ENCODE peak calls at places on chromosomes 12 and 14, in eight cellular contexts. I is CD8-positive, alpha-beta memory T cell; G is NCI-H1417; U is SW 1271; M is ureter; P is OCI-LY7; V is CD4-positive, CD25-positive, alpha-beta regulatory T cell; B is HCT116. K is an unnamed sample.

GRCh38 chr14:104084251-104085002 is 1.1 kb upstream of the ASPG start:
- DNase-seq in I (no peak), G (no peak), U (no peak), M (no peak), P (no peak), V (no peak), B (no peak), K (no peak)

GRCh38 chr12:131101006-131101405 is 147.3 kb downstream of the ADGRD1 start:
- DNase-seq in I (no peak), G (no peak), U (no peak), M (peak), P (no peak), V (no peak), B (no peak), K (no peak)

GRCh38 chr12:109760031-109760929 is 46.7 kb downstream of the FAM222A start:
- DNase-seq in I (no peak), G (no peak), U (no peak), M (no peak), P (no peak), V (no peak), B (no peak), K (peak)

GRCh38 chr14:77302926-77303325 is 17.8 kb downstream of the POMT2 start:
- DNase-seq in I (no peak), G (no peak), U (no peak), M (no peak), P (no peak), V (no peak), B (peak), K (peak)

GRCh38 chr12:93237235-93237915 is 140.3 kb upstream of the NUDT4 start:
- DNase-seq in I (no peak), G (no peak), U (no peak), M (no peak), P (no peak), V (no peak), B (no peak), K (no peak)

GRCh38 chr12:27996761-27997160 is 24.2 kb upstream of the PTHLH start:
- DNase-seq in I (no peak), G (no peak), U (no peak), M (no peak), P (no peak), V (no peak), B (no peak), K (no peak)

GRCh38 chr14:95701846-95702221 is 12.1 kb downstream of the TCL1A start:
- DNase-seq in I (no peak), G (no peak), U (no peak), M (no peak), P (no peak), V (no peak), B (no peak), K (no peak)

GRCh38 chr14:104385189-104386135 is 194.1 kb upstream of the C14orf180 start:
- DNase-seq in I (no peak), G (no peak), U (no peak), M (no peak), P (no peak), V (no peak), B (no peak), K (no peak)

GRCh38 chr12:22755629-22756028 is 130.7 kb downstream of the ETNK1 start:
- DNase-seq in I (no peak), G (no peak), U (no peak), M (no peak), P (no peak), V (no peak), B (no peak), K (no peak)

GRCh38 chr12:98744692-98745091 is 99.6 kb downstream of the APAF1 start:
- DNase-seq in I (no peak), G (no peak), U (no peak), M (no peak), P (no peak), V (peak), B (no peak), K (no peak)

GRCh38 chr12:121371404-121371803 is 19.2 kb upstream of the ANAPC5 start:
- DNase-seq in I (no peak), G (no peak), U (no peak), M (no peak), P (no peak), V (no peak), B (no peak), K (no peak)

GRCh38 chr12:71439613-71440392 is at the start of gene LGR5:
- DNase-seq in I (no peak), G (peak), U (no peak), M (no peak), P (no peak), V (no peak), B (no peak), K (peak)

GRCh38 chr14:102479777-102480176 is 29.8 kb downstream of the ANKRD9 start:
- DNase-seq in I (no peak), G (no peak), U (no peak), M (no peak), P (no peak), V (no peak), B (no peak), K (peak)

GRCh38 chr12:112855375-112855774 is 51.4 kb upstream of the OAS1 start:
- DNase-seq in I (no peak), G (no peak), U (peak), M (no peak), P (peak), V (no peak), B (peak), K (peak)

GRCh38 chr12:104460973-104461693 is 4.4 kb downstream of the CHST11 start:
- DNase-seq in I (no peak), G (no peak), U (no peak), M (no peak), P (no peak), V (no peak), B (no peak), K (no peak)

GRCh38 chr12:50960130-50960529 is 7.8 kb downstream of the HIGD1C start:
- DNase-seq in I (no peak), G (no peak), U (no peak), M (no peak), P (peak), V (no peak), B (no peak), K (no peak)

GRCh38 chr14:100364403-100364802 is 41.3 kb downstream of the SLC25A47 start:
- DNase-seq in I (no peak), G (no peak), U (no peak), M (no peak), P (no peak), V (no peak), B (no peak), K (no peak)

GRCh38 chr12:88623777-88624548 is 43.7 kb upstream of the KITLG start:
- DNase-seq in I (no peak), G (no peak), U (no peak), M (no peak), P (no peak), V (no peak), B (no peak), K (no peak)

GRCh38 chr14:72605096-72605920 is 288.6 kb downstream of the DPF3 start:
- DNase-seq in I (no peak), G (no peak), U (no peak), M (peak), P (no peak), V (no peak), B (no peak), K (no peak)

GRCh38 chr12:65603428-65604351 is 220.6 kb upstream of the HMGA2 start:
- DNase-seq in I (no peak), G (no peak), U (peak), M (no peak), P (no peak), V (no peak), B (peak), K (peak)

GRCh38 chr14:103329421-103330347 is 4.4 kb upstream of the EIF5 start:
- DNase-seq in I (no peak), G (peak), U (no peak), M (no peak), P (peak), V (no peak), B (no peak), K (peak)

GRCh38 chr14:68894802-68895201 is 84.3 kb downstream of the ACTN1 start:
- DNase-seq in I (no peak), G (no peak), U (no peak), M (no peak), P (no peak), V (no peak), B (no peak), K (no peak)

GRCh38 chr14:60514378-60515243 is 5.7 kb downstream of the SIX6 start:
- DNase-seq in I (no peak), G (peak), U (peak), M (no peak), P (no peak), V (no peak), B (no peak), K (peak)

GRCh38 chr12:6084261-6084968 is 40.1 kb downstream of the VWF start:
- DNase-seq in I (no peak), G (no peak), U (peak), M (no peak), P (no peak), V (no peak), B (peak), K (no peak)

GRCh38 chr12:31203261-31203660 is 122.7 kb downstream of the SINHCAF start:
- DNase-seq in I (no peak), G (no peak), U (no peak), M (no peak), P (no peak), V (no peak), B (no peak), K (no peak)

GRCh38 chr12:132178801-132179401 is 34.6 kb downstream of the NOC4L start:
- DNase-seq in I (peak), G (peak), U (no peak), M (no peak), P (no peak), V (peak), B (no peak), K (peak)

GRCh38 chr12:128266559-128267245 is at the start of gene TMEM132C:
- DNase-seq in I (no peak), G (no peak), U (no peak), M (no peak), P (no peak), V (no peak), B (no peak), K (no peak)

GRCh38 chr12:116959845-116960514 is 49.2 kb downstream of the FBXW8 start:
- DNase-seq in I (no peak), G (no peak), U (no peak), M (no peak), P (no peak), V (peak), B (no peak), K (peak)

GRCh38 chr14:38432186-38432585 is 176.3 kb upstream of the CLEC14A start:
- DNase-seq in I (no peak), G (no peak), U (no peak), M (no peak), P (no peak), V (no peak), B (no peak), K (no peak)

GRCh38 chr12:45379261-45379660 is 163.4 kb downstream of the ANO6 start:
- DNase-seq in I (no peak), G (no peak), U (no peak), M (no peak), P (no peak), V (no peak), B (peak), K (no peak)

GRCh38 chr14:46405095-46405494 is 246.5 kb downstream of the RPL10L start:
- DNase-seq in I (no peak), G (no peak), U (no peak), M (no peak), P (no peak), V (no peak), B (no peak), K (no peak)

GRCh38 chr12:89884365-89884915 is 175.8 kb upstream of the ATP2B1 start:
- DNase-seq in I (no peak), G (peak), U (no peak), M (no peak), P (no peak), V (no peak), B (no peak), K (no peak)

K was measured in NCI-H510A treated with DMSO at 0.1 percent for 48 hours.